ENCODE peak calls at places on chromosomes 13 and 19, in nine cellular contexts. F, R, V, U, Q, K, N, E and J are unnamed samples.

GRCh38 chr19:13054605-13055212 is 47.9 kb downstream of the LYL1 start:
- DNase-seq in F (no peak), R (no peak), V (no peak), U (no peak), Q (no peak), K (no peak), N (no peak), E (no peak), J (no peak)

GRCh38 chr19:5147074-5147970 is 178.4 kb downstream of the KDM4B start:
- DNase-seq in F (no peak), R (no peak), V (no peak), U (no peak), Q (no peak), K (no peak), N (no peak), E (no peak), J (no peak)

GRCh38 chr13:98475521-98475920 is 101.4 kb downstream of the STK24 start:
- DNase-seq in F (no peak), R (no peak), V (no peak), U (no peak), Q (peak; percentile 65), K (no peak), N (no peak), E (no peak), J (no peak)

GRCh38 chr13:80931766-80932165 is 590.8 kb upstream of the SPRY2 start:
- DNase-seq in F (no peak), R (no peak), V (no peak), U (no peak), Q (no peak), K (no peak), N (no peak), E (peak; percentile 5), J (no peak)

GRCh38 chr13:46962286-46962941 is 65.6 kb upstream of the HTR2A start:
- DNase-seq in F (no peak), R (no peak), V (no peak), U (no peak), Q (no peak), K (no peak), N (no peak), E (peak; percentile 53), J (no peak)

GRCh38 chr19:32367948-32368536 is 22.6 kb downstream of the ZNF507 start:
- DNase-seq in F (no peak), R (no peak), V (no peak), U (no peak), Q (no peak), K (no peak), N (no peak), E (no peak), J (no peak)

GRCh38 chr19:32067686-32068085 is 277.7 kb upstream of the ZNF507 start:
- DNase-seq in F (no peak), R (no peak), V (no peak), U (no peak), Q (no peak), K (no peak), N (no peak), E (no peak), J (no peak)

GRCh38 chr19:6014551-6015135 is 36.7 kb upstream of the RANBP3 start:
- DNase-seq in F (no peak), R (no peak), V (no peak), U (no peak), Q (no peak), K (no peak), N (no peak), E (no peak), J (no peak)

GRCh38 chr13:101520672-101521071 is 68.2 kb downstream of the ITGBL1 start:
- DNase-seq in F (no peak), R (peak; percentile 7), V (no peak), U (no peak), Q (peak; percentile 8), K (no peak), N (no peak), E (peak; percentile 81), J (no peak)

GRCh38 chr13:110183925-110184324 is 123.0 kb downstream of the COL4A1 start:
- DNase-seq in F (no peak), R (no peak), V (no peak), U (no peak), Q (peak; percentile 22), K (no peak), N (no peak), E (peak; percentile 11), J (no peak)

GRCh38 chr13:30904043-30904442 is 2.0 kb upstream of the MEDAG start:
- DNase-seq in F (no peak), R (no peak), V (no peak), U (no peak), Q (no peak), K (no peak), N (no peak), E (no peak), J (no peak)